ENCODE peak calls at places on chromosomes 5 and 9, in nine cellular contexts. U is T-helper 2 cell; D is NAMALWA; K is activated CD8-positive, alpha-beta T cell treated with anti-CD3 and anti-CD28 coated beads for 36 hours; C is endothelial cell; A is anterior cingulate cortex; Y is activated naive CD8-positive, alpha-beta T cell treated with anti-CD3 and anti-CD28 coated beads, Interleukin-2, amount 50 U/mL, for 24 hours; G is body of pancreas; Z is SHP77. M is an unnamed sample.

GRCh38 chr5:30401479-30402058 is 791.9 kb upstream of the CDH6 start:
- DNase-seq in D (peak; percentile 37), C (peak; percentile 55), A (no peak), Z (peak; percentile 29), U (no peak), K (peak; percentile 7), Y (peak; percentile 2), G (peak; percentile 30), M (peak; percentile 51)

GRCh38 chr5:64330728-64331231 is 165.1 kb downstream of the RNF180 start:
- DNase-seq in G (no peak), D (no peak), Z (no peak), U (no peak), Y (no peak), K (no peak), C (no peak), A (no peak), M (no peak)

GRCh38 chr9:98935064-98935463 is 8.6 kb upstream of the COL15A1 start:
- DNase-seq in U (no peak), D (no peak), K (no peak), Y (no peak), C (no peak), Z (no peak), A (no peak), G (no peak), M (no peak)

GRCh38 chr5:172477466-172477865 is 23.1 kb upstream of the SH3PXD2B start:
- DNase-seq in K (no peak), Y (no peak), Z (no peak), C (no peak), U (no peak), G (no peak), D (no peak), A (no peak), M (no peak)

GRCh38 chr9:76475691-76476090 is 16.7 kb downstream of the GCNT1 start:
- DNase-seq in C (no peak), K (no peak), D (no peak), U (no peak), Z (no peak), Y (no peak), A (no peak), G (no peak), M (no peak)

GRCh38 chr5:72141440-72142271 is 34.4 kb downstream of the MAP1B start:
- DNase-seq in A (no peak), C (no peak), Z (no peak), D (no peak), G (no peak), U (no peak), Y (no peak), K (no peak), M (no peak)

GRCh38 chr5:139633295-139634027 is 14.7 kb upstream of the CXXC5 start:
- DNase-seq in Y (peak; percentile 74), D (peak; percentile 89), U (peak; percentile 76), A (peak; percentile 50), K (peak; percentile 73), G (peak; percentile 76), C (peak; percentile 70), Z (peak; percentile 84), M (peak; percentile 52)

GRCh38 chr5:149141957-149142851 is 911 bp downstream of the ABLIM3 start:
- DNase-seq in Y (no peak), K (no peak), U (no peak), D (no peak), C (no peak), A (peak; percentile 24), Z (peak; percentile 34), G (no peak), M (no peak)

GRCh38 chr9:35689601-35690446 is at the start of gene TPM2:
- DNase-seq in C (peak; percentile 76), Z (no peak), U (no peak), Y (no peak), D (peak; percentile 38), K (no peak), G (peak; percentile 31), A (no peak), M (peak; percentile 50)

GRCh38 chr5:155167736-155168135 is 154.2 kb downstream of the KIF4B start:
- DNase-seq in A (no peak), Z (no peak), K (no peak), G (no peak), C (no peak), Y (no peak), U (no peak), D (no peak), M (no peak)

GRCh38 chr5:180201051-180201987 is 7.7 kb downstream of the RASGEF1C start:
- DNase-seq in G (peak; percentile 29), Y (peak; percentile 16), A (no peak), C (peak; percentile 66), D (peak; percentile 71), K (peak; percentile 42), Z (peak; percentile 19), U (peak; percentile 10), M (no peak)

GRCh38 chr5:65779643-65780042 is 57.6 kb downstream of the NLN start:
- DNase-seq in K (no peak), C (no peak), A (no peak), Z (no peak), G (no peak), U (peak; percentile 85), D (peak; percentile 7), Y (no peak), M (no peak)

GRCh38 chr5:148632280-148632679 is 22.0 kb downstream of the HTR4 start:
- DNase-seq in C (no peak), G (no peak), Z (no peak), U (no peak), D (no peak), Y (no peak), A (no peak), K (no peak), M (no peak)

GRCh38 chr5:73363911-73364730 is 84.5 kb downstream of the FOXD1 start:
- DNase-seq in Y (no peak), K (no peak), C (no peak), D (no peak), A (no peak), G (no peak), U (no peak), Z (no peak), M (no peak)

GRCh38 chr5:983238-983524 is 25.4 kb upstream of the NKD2 start:
- DNase-seq in G (no peak), Y (no peak), C (no peak), A (no peak), K (no peak), D (no peak), U (no peak), Z (no peak), M (no peak)

GRCh38 chr9:112012026-112012902 is 115.7 kb downstream of the UGCG start:
- DNase-seq in A (peak; percentile 41), G (peak; percentile 49), C (no peak), U (peak; percentile 67), Z (no peak), Y (peak; percentile 45), K (peak; percentile 22), D (peak; percentile 23), M (no peak)

GRCh38 chr9:93066978-93067603 is 8.6 kb downstream of the SUSD3 start:
- DNase-seq in A (no peak), Z (no peak), K (no peak), U (no peak), C (no peak), D (no peak), G (no peak), Y (no peak), M (no peak)

GRCh38 chr5:96331681-96332361 is 101.2 kb downstream of the PCSK1 start:
- DNase-seq in K (no peak), Z (no peak), A (no peak), G (no peak), C (no peak), D (no peak), U (no peak), Y (no peak), M (no peak)

GRCh38 chr9:113853333-113853732 is 22.8 kb upstream of the ZNF618 start:
- DNase-seq in Z (peak; percentile 4), D (peak; percentile 40), G (peak; percentile 38), U (no peak), C (no peak), A (no peak), Y (no peak), K (peak; percentile 24), M (no peak)

GRCh38 chr9:83934569-83935275 is 13.5 kb upstream of the KIF27 start:
- DNase-seq in K (no peak), G (no peak), D (no peak), A (no peak), U (no peak), Y (no peak), Z (no peak), C (no peak), M (no peak)